ENCODE peak calls at places on chromosomes 7 and 10, in four cellular contexts. Y is lower lobe of right lung; Q is naive thymus-derived CD4-positive, alpha-beta T cell; Z is CD4-positive, CD25-positive, alpha-beta regulatory T cell. X is an unnamed sample.

GRCh38 chr7:17706734-17707133 is 233.6 kb downstream of the SNX13 start:
- DNase-seq in Y (no peak), Z (peak), Q (peak), X (peak)

GRCh38 chr10:61159253-61159652 is 215.3 kb upstream of the RHOBTB1 start:
- DNase-seq in Y (no peak), Z (no peak), Q (no peak), X (no peak)

GRCh38 chr10:99694171-99694570 is 34.9 kb downstream of the ENTPD7 start:
- DNase-seq in Z (no peak), Y (no peak), Q (no peak), X (no peak)

GRCh38 chr10:69335613-69336012 is 57.3 kb downstream of the HK1 start:
- DNase-seq in Q (no peak), Y (no peak), Z (no peak), X (no peak)

GRCh38 chr7:115009736-115010435 is 88.0 kb downstream of the MDFIC start:
- DNase-seq in Z (peak), Y (no peak), Q (no peak), X (no peak)

GRCh38 chr10:114544045-114544659 is 113.9 kb downstream of the ABLIM1 start:
- DNase-seq in Q (peak), Y (no peak), Z (peak), X (peak)

GRCh38 chr10:121797490-121797889 is 130.3 kb downstream of the ATE1 start:
- DNase-seq in Z (no peak), Y (no peak), Q (no peak), X (no peak)

GRCh38 chr7:29564455-29565185 is 985 bp downstream of the PRR15 start:
- DNase-seq in Z (peak), Y (peak), Q (no peak), X (peak)

GRCh38 chr7:33059635-33060034 is 2.9 kb downstream of the NT5C3A start:
- DNase-seq in Y (no peak), Z (no peak), Q (no peak), X (no peak)

GRCh38 chr7:108181073-108181985 is 51.2 kb upstream of the LAMB4 start:
- DNase-seq in Q (peak), Y (no peak), Z (peak), X (peak)

GRCh38 chr7:47786557-47787248 is 161.6 kb downstream of the PKD1L1 start:
- DNase-seq in Q (no peak), Y (no peak), Z (no peak), X (no peak)

GRCh38 chr7:117565226-117565625 is 85.4 kb downstream of the CFTR start:
- DNase-seq in Z (no peak), Y (no peak), Q (no peak), X (no peak)

GRCh38 chr10:63521389-63522128 is at the start of gene REEP3:
- DNase-seq in Q (peak), Y (peak), Z (peak), X (peak)

GRCh38 chr7:146216371-146217041 is 99.9 kb downstream of the CNTNAP2 start:
- DNase-seq in Y (no peak), Z (no peak), Q (no peak), X (no peak)

GRCh38 chr7:30331338-30331737 is 46.9 kb downstream of the ZNRF2 start:
- DNase-seq in Q (no peak), Y (no peak), Z (no peak), X (no peak)

GRCh38 chr10:97270523-97271154 is 21.8 kb downstream of the ARHGAP19 start:
- DNase-seq in Y (no peak), Z (no peak), Q (no peak), X (no peak)

GRCh38 chr10:29610876-29611647 is 23.7 kb downstream of the SVIL start:
- DNase-seq in Y (no peak), Q (no peak), Z (no peak), X (no peak)

GRCh38 chr7:148987751-148988512 is 40.4 kb downstream of the PDIA4 start:
- DNase-seq in Q (no peak), Y (no peak), Z (no peak), X (peak)

GRCh38 chr10:120132811-120133210 is 240.3 kb downstream of the SEC23IP start:
- DNase-seq in Z (no peak), Q (no peak), Y (no peak), X (no peak)

GRCh38 chr10:3464760-3465405 is 292.3 kb upstream of the PITRM1 start:
- DNase-seq in Z (no peak), Q (no peak), Y (no peak), X (no peak)

GRCh38 chr7:87231715-87232114 is 12.2 kb upstream of the TMEM243 start:
- DNase-seq in Y (no peak), Z (no peak), Q (no peak), X (no peak)

GRCh38 chr10:52464725-52465124 is 150.6 kb downstream of the DKK1 start:
- DNase-seq in Q (no peak), Z (no peak), Y (no peak), X (no peak)

GRCh38 chr7:47040795-47041194 is 541.1 kb downstream of the TNS3 start:
- DNase-seq in Z (no peak), Y (no peak), Q (no peak), X (no peak)

GRCh38 chr7:41886906-41887311 is 184.0 kb upstream of the INHBA start:
- DNase-seq in Z (no peak), Q (no peak), Y (no peak), X (no peak)

GRCh38 chr10:30456262-30456661 is 22.3 kb downstream of the MAP3K8 start:
- DNase-seq in Y (no peak), Z (peak), Q (peak), X (peak)

GRCh38 chr7:101754432-101755159 is 62.8 kb upstream of the CUX1 start:
- DNase-seq in Q (peak), Y (no peak), Z (peak), X (peak)
- H3K4me3 ChIP-seq in Q (peak), Y (peak), Z (peak), X (peak)

GRCh38 chr10:106825996-106826395 is 338.5 kb downstream of the SORCS1 start:
- DNase-seq in Q (no peak), Z (no peak), Y (no peak), X (no peak)
- H3K4me3 ChIP-seq in Q (no peak), Z (no peak), Y (no peak), X (no peak)

DNA sequence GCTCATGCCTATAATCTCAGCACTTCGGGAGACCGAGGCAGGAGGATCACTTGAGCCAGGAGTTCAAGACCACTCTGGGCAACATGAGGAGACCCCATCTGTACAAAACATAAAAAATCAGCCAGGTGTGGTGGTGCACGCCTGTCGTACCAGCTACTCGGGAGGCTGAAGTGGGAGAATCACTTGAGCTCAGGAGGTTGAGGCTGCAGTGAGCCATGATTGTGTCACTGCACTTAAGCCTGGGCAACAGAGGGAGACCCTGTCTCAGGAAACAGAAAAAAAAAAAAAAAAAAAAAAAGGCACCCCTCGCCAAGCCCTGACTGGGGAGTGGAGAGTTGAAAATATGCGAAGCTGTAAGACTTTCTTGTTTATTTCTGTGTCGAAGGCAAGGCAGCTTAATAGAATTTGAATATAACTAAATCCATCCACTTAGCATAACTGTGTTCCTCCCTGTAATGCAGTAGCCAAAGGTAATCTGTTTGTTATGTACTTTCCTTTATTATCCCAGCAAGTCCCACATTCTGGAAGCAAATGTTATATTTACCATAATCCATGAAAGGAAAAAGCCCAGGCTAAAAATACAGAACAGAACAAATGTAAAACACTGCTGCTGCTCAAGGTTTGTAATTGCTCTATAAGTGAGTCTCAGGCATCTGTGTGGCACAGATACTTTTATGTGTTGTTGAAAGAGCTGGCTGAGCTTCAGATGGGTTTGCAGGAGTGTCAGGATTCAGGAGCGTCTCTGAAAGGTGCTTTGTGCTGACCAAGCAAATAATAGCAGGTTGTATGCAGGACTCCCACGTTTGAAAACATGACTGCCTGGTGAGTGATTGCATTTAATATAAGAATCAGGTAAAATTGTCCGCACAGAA is 127.2 kb downstream of the CELF2 start:
- DNase-seq in Q (no peak), Y (no peak), Z (peak), X (peak)
- H3K4me3 ChIP-seq in Q (peak), Y (no peak), Z (peak), X (peak)

GRCh38 chr10:46542567-46543323 is 13.7 kb downstream of the GPRIN2 start:
- DNase-seq in Q (no peak), Y (peak), Z (no peak), X (no peak)

GRCh38 chr10:46539596-46540411 is 16.7 kb downstream of the GPRIN2 start:
- DNase-seq in Y (peak), Q (no peak), Z (no peak), X (no peak)

GRCh38 chr10:46540412-46541016 is 15.9 kb downstream of the GPRIN2 start:
- DNase-seq in Z (no peak), Y (peak), Q (no peak), X (no peak)

GRCh38 chr10:46541735-46542566 is 14.5 kb downstream of the GPRIN2 start:
- DNase-seq in Z (no peak), Y (peak), Q (no peak), X (no peak)

GRCh38 chr10:46541017-46541661 is 15.3 kb downstream of the GPRIN2 start:
- DNase-seq in Z (no peak), Y (peak), Q (no peak), X (no peak)
- H3K4me3 ChIP-seq in Z (no peak), Y (peak), Q (no peak), X (no peak)